ENCODE peak calls at places on chromosomes 6 and 20, in ten cellular contexts. U, I, J, T, E, N, V, K, Z and R are unnamed samples.

GRCh38 chr6:111430605-111431378 is 52.2 kb downstream of the REV3L start:
- DNase-seq in U (no peak), I (no peak), J (no peak), T (no peak), E (no peak), N (no peak), V (no peak), K (peak), Z (no peak), R (no peak)

GRCh38 chr6:135224037-135224647 is 43.0 kb downstream of the MYB start:
- DNase-seq in U (no peak), I (no peak), J (no peak), T (no peak), E (no peak), N (no peak), V (no peak), K (no peak), Z (no peak), R (no peak)

GRCh38 chr6:120938164-120938875 is 396.0 kb downstream of the TBC1D32 start:
- DNase-seq in U (no peak), I (no peak), J (no peak), T (no peak), E (no peak), N (no peak), V (no peak), K (no peak), Z (no peak), R (no peak)

GRCh38 chr6:129893513-129894098 is 32.5 kb upstream of the TMEM244 start:
- DNase-seq in U (no peak), I (no peak), J (peak), T (no peak), E (no peak), N (no peak), V (no peak), K (no peak), Z (no peak), R (no peak)

GRCh38 chr20:53974785-53975555 is 95.4 kb downstream of the BCAS1 start:
- DNase-seq in U (no peak), I (no peak), J (no peak), T (no peak), E (no peak), N (no peak), V (no peak), K (no peak), Z (no peak), R (no peak)

GRCh38 chr6:88616380-88616779 is 347.0 kb downstream of the RNGTT start:
- DNase-seq in U (no peak), I (no peak), J (no peak), T (no peak), E (no peak), N (no peak), V (no peak), K (no peak), Z (no peak), R (no peak)

GRCh38 chr6:125950293-125950692 is 6.3 kb upstream of the HINT3 start:
- DNase-seq in U (peak), I (no peak), J (peak), T (no peak), E (no peak), N (no peak), V (no peak), K (no peak), Z (no peak), R (no peak)

GRCh38 chr20:12201289-12201991 is 283.7 kb downstream of the BTBD3 start:
- DNase-seq in U (no peak), I (no peak), J (peak), T (no peak), E (no peak), N (no peak), V (no peak), K (no peak), Z (no peak), R (no peak)

GRCh38 chr6:45566882-45567281 is 189.1 kb upstream of the SUPT3H start:
- DNase-seq in U (no peak), I (no peak), J (peak), T (no peak), E (no peak), N (no peak), V (no peak), K (peak), Z (no peak), R (no peak)

GRCh38 chr6:168540713-168541291 is 99.8 kb downstream of the SMOC2 start:
- DNase-seq in U (no peak), I (no peak), J (no peak), T (no peak), E (no peak), N (no peak), V (no peak), K (no peak), Z (no peak), R (no peak)

GRCh38 chr6:4957521-4958231 is 46.2 kb downstream of the RPP40 start:
- DNase-seq in U (no peak), I (no peak), J (peak), T (no peak), E (no peak), N (no peak), V (no peak), K (peak), Z (no peak), R (no peak)

GRCh38 chr6:131292145-131292938 is 157.1 kb downstream of the AKAP7 start:
- DNase-seq in U (no peak), I (no peak), J (peak), T (no peak), E (peak), N (no peak), V (no peak), K (no peak), Z (no peak), R (no peak)

GRCh38 chr6:138538390-138539031 is 39.2 kb upstream of the NHSL1 start:
- DNase-seq in U (no peak), I (no peak), J (no peak), T (no peak), E (no peak), N (no peak), V (no peak), K (no peak), Z (peak), R (no peak)

GRCh38 chr20:11454966-11455799 is 462.5 kb upstream of the BTBD3 start:
- DNase-seq in U (no peak), I (peak), J (peak), T (no peak), E (no peak), N (no peak), V (no peak), K (no peak), Z (no peak), R (no peak)

GRCh38 chr20:11379257-11380011 is 538.3 kb upstream of the BTBD3 start:
- DNase-seq in U (no peak), I (no peak), J (peak), T (peak), E (peak), N (no peak), V (no peak), K (peak), Z (no peak), R (no peak)

GRCh38 chr20:32536861-32537656 is 48.1 kb downstream of the NOL4L start:
- DNase-seq in U (peak), I (no peak), J (no peak), T (no peak), E (no peak), N (peak), V (no peak), K (no peak), Z (no peak), R (no peak)

GRCh38 chr6:89500486-89501020 is 67.6 kb downstream of the ANKRD6 start:
- DNase-seq in U (no peak), I (no peak), J (no peak), T (no peak), E (no peak), N (no peak), V (no peak), K (peak), Z (no peak), R (no peak)

GRCh38 chr6:43727634-43728033 is 40.0 kb upstream of the MRPS18A start:
- DNase-seq in U (no peak), I (no peak), J (no peak), T (no peak), E (no peak), N (no peak), V (no peak), K (no peak), Z (no peak), R (no peak)

GRCh38 chr20:37579091-37579490 is 51.4 kb upstream of the BLCAP start:
- DNase-seq in U (no peak), I (no peak), J (no peak), T (peak), E (no peak), N (no peak), V (no peak), K (no peak), Z (no peak), R (no peak)

GRCh38 chr20:4702562-4703280 is 19.0 kb upstream of the PRND start:
- DNase-seq in U (no peak), I (no peak), J (no peak), T (no peak), E (no peak), N (no peak), V (no peak), K (no peak), Z (no peak), R (no peak)

GRCh38 chr20:37615507-37616425 is 78.1 kb upstream of the CTNNBL1 start:
- DNase-seq in U (peak), I (peak), J (no peak), T (no peak), E (peak), N (peak), V (no peak), K (peak), Z (peak), R (no peak)

GRCh38 chr6:108937170-108937569 is 88.9 kb downstream of the ARMC2 start:
- DNase-seq in U (no peak), I (no peak), J (no peak), T (no peak), E (no peak), N (no peak), V (no peak), K (no peak), Z (no peak), R (no peak)

GRCh38 chr6:44667668-44668390 is 280.3 kb downstream of the CDC5L start:
- DNase-seq in U (peak), I (peak), J (no peak), T (peak), E (peak), N (no peak), V (no peak), K (peak), Z (no peak), R (no peak)

GRCh38 chr20:17897566-17898307 is 70.9 kb downstream of the SNX5 start:
- DNase-seq in U (no peak), I (no peak), J (peak), T (peak), E (no peak), N (no peak), V (no peak), K (no peak), Z (no peak), R (no peak)

GRCh38 chr6:31791324-31792089 is 4.0 kb downstream of the VARS1 start:
- DNase-seq in U (peak), I (peak), J (peak), T (no peak), E (peak), N (peak), V (no peak), K (peak), Z (no peak), R (peak)

GRCh38 chr20:10132391-10132790 is 86.2 kb upstream of the SNAP25 start:
- DNase-seq in U (no peak), I (no peak), J (no peak), T (no peak), E (no peak), N (no peak), V (no peak), K (no peak), Z (no peak), R (no peak)

GRCh38 chr20:428658-429200 is 20.6 kb downstream of the RBCK1 start:
- DNase-seq in U (no peak), I (no peak), J (no peak), T (no peak), E (no peak), N (no peak), V (no peak), K (peak), Z (no peak), R (no peak)

GRCh38 chr20:51884561-51884960 is 82.2 kb upstream of the SALL4 start:
- DNase-seq in U (no peak), I (no peak), J (peak), T (no peak), E (no peak), N (no peak), V (no peak), K (no peak), Z (no peak), R (no peak)

GRCh38 chr6:10577112-10577511 is 56.0 kb downstream of the GCNT2 start:
- DNase-seq in U (no peak), I (no peak), J (no peak), T (no peak), E (no peak), N (no peak), V (no peak), K (no peak), Z (no peak), R (no peak)

GRCh38 chr6:45922728-45923351 is 92.8 kb downstream of the CLIC5 start:
- DNase-seq in U (peak), I (peak), J (peak), T (peak), E (peak), N (peak), V (peak), K (peak), Z (peak), R (peak)

GRCh38 chr20:36773123-36773547 is 428 bp downstream of the DSN1 start:
- DNase-seq in U (no peak), I (no peak), J (no peak), T (peak), E (no peak), N (no peak), V (no peak), K (peak), Z (no peak), R (no peak)

GRCh38 chr20:47785900-47786762 is 850 bp upstream of the SULF2 start:
- DNase-seq in U (peak), I (peak), J (peak), T (peak), E (peak), N (no peak), V (peak), K (peak), Z (peak), R (peak)

GRCh38 chr20:59783020-59784010 is 150.1 kb downstream of the SYCP2 start:
- DNase-seq in U (peak), I (peak), J (peak), T (no peak), E (peak), N (peak), V (no peak), K (peak), Z (peak), R (no peak)

GRCh38 chr6:130906736-130907381 is 79.7 kb downstream of the SMLR1 start:
- DNase-seq in U (no peak), I (no peak), J (peak), T (no peak), E (no peak), N (no peak), V (peak), K (no peak), Z (no peak), R (no peak)

GRCh38 chr6:53986165-53986720 is 125.0 kb upstream of the MLIP start:
- DNase-seq in U (peak), I (peak), J (peak), T (no peak), E (peak), N (peak), V (no peak), K (peak), Z (peak), R (no peak)

GRCh38 chr6:3269412-3269975 is 10.7 kb downstream of the PSMG4 start:
- DNase-seq in U (peak), I (no peak), J (no peak), T (no peak), E (no peak), N (no peak), V (no peak), K (no peak), Z (no peak), R (no peak)